ENCODE peak calls at places on chromosomes 7 and 10, in seven cellular contexts. B is IMR-90, C is left ventricle myocardium inferior, M is adrenal gland, Y is A549, Z is uterus, N is upper lobe of right lung. Q is an unnamed sample.

GRCh38 chr10:91296471-91296870 is 76.0 kb downstream of the PCGF5 start:
- DNase-seq in B (no peak), Z (no peak), M (no peak), Y (peak; percentile 25), C (no peak), N (no peak), Q (no peak)

GRCh38 chr10:33876547-33877400 is 542.3 kb upstream of the NRP1 start:
- DNase-seq in N (no peak), Y (peak; percentile 24), M (no peak), Z (no peak), B (no peak), C (no peak), Q (no peak)

GRCh38 chr7:117269417-117269816 is 53.4 kb downstream of the WNT2 start:
- DNase-seq in Y (peak; percentile 59), B (peak; percentile 98), M (no peak), C (no peak), Z (no peak), N (no peak), Q (no peak)

GRCh38 chr7:91814189-91814588 is 66.3 kb downstream of the MTERF1 start:
- DNase-seq in Y (no peak), Z (no peak), M (no peak), B (no peak), C (no peak), N (no peak), Q (no peak)

GRCh38 chr7:47636693-47637175 is 54.8 kb upstream of the TNS3 start:
- DNase-seq in Z (peak; percentile 26), Y (no peak), C (peak; percentile 33), N (no peak), M (no peak), B (no peak), Q (no peak)

GRCh38 chr7:84194484-84195260 is at the start of gene SEMA3A:
- DNase-seq in N (no peak), B (peak; percentile 94), Y (peak; percentile 38), M (peak; percentile 52), C (no peak), Z (no peak), Q (no peak)

GRCh38 chr7:51289608-51290370 is 26.8 kb downstream of the COBL start:
- DNase-seq in N (no peak), C (no peak), Y (no peak), B (no peak), M (no peak), Z (no peak), Q (no peak)

GRCh38 chr10:106175760-106176377 is 988.6 kb downstream of the SORCS1 start:
- DNase-seq in M (no peak), N (no peak), B (no peak), Y (no peak), C (no peak), Z (no peak), Q (no peak)

GRCh38 chr10:124298891-124299290 is 119.8 kb downstream of the OAT start:
- DNase-seq in Y (no peak), Z (no peak), B (no peak), N (peak; percentile 48), C (no peak), M (no peak), Q (no peak)

GRCh38 chr7:140260338-140260737 is 83.6 kb upstream of the KDM7A start:
- DNase-seq in N (no peak), M (no peak), B (no peak), Z (no peak), C (no peak), Y (no peak), Q (no peak)

GRCh38 chr10:71314028-71314693 is 4.9 kb upstream of the SLC29A3 start:
- DNase-seq in M (peak; percentile 53), N (no peak), B (peak; percentile 24), Y (peak; percentile 70), C (peak; percentile 50), Z (peak; percentile 74), Q (no peak)

GRCh38 chr7:102404005-102404861 is 8.1 kb downstream of the PRKRIP1 start:
- DNase-seq in N (no peak), B (peak; percentile 47), M (peak; percentile 66), C (no peak), Z (no peak), Y (peak; percentile 82), Q (no peak)

GRCh38 chr7:55569797-55570196 is 2.5 kb downstream of the VOPP1 start:
- DNase-seq in B (no peak), N (no peak), Y (no peak), C (no peak), Z (no peak), M (no peak), Q (no peak)

GRCh38 chr10:44947356-44948152 is 12.0 kb upstream of the RASSF4 start:
- DNase-seq in Y (no peak), M (no peak), N (no peak), Z (no peak), C (no peak), B (no peak), Q (no peak)

GRCh38 chr7:151793531-151793935 is 83.4 kb downstream of the PRKAG2 start:
- DNase-seq in C (peak; percentile 39), B (no peak), M (peak; percentile 27), Z (no peak), N (peak; percentile 90), Y (no peak), Q (no peak)

GRCh38 chr7:76386691-76387260 is 22.7 kb downstream of the SSC4D start:
- DNase-seq in N (no peak), B (peak; percentile 54), Z (no peak), Y (no peak), C (no peak), M (peak; percentile 73), Q (no peak)

GRCh38 chr10:108424656-108425055 is 1260.2 kb upstream of the SORCS1 start:
- DNase-seq in B (peak; percentile 54), Z (no peak), N (no peak), C (no peak), M (no peak), Y (no peak), Q (no peak)

DNA sequence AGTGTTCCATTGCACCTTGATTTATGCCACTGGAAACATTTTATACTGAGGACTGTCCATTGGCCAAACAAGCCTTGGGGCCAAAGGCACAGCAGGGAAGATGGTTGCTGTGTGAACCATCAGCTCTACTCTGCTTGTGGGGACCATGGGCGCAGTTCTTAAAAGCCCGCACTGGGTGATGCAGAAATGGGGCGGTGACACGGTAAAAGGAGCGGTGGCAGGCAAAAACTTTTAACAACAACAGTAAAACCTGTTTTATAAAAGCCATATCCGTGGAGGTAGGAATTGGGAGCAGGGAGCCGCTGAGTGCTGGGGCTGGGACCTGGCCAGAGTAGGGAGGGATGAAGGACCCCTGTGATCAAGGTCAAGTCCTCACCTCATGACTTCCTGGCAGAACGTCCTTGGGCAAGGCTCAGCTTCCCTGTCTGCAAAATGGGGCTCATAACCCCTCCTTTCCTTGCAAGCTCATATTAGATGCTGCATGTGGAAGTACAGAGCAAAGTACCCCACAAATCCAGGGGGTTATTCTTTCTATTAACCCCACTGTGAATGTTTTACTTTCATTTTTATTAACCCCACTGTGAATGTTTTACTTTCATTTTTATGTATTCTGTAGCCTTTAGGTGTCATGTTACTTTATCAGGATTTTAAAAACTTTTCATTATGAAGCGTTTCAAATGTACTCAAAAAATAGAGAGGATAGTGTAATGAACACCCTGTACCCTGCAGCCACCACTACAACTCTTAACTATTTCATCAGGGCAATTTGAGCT is 78.3 kb downstream of the GRK5 start:
- DNase-seq in Y (no peak), N (no peak), M (no peak), C (no peak), Z (no peak), B (no peak), Q (no peak)
- H3K4me1 ChIP-seq in Y (peaks cover 25% of the 10 kb centered on the region), N (peaks cover 91% of the 10 kb centered on the region), M (peaks cover 75% of the 10 kb centered on the region), C (peaks cover 100% of the 10 kb centered on the region), Z (no peaks in the 10 kb centered on the region), B (peaks cover 53% of the 10 kb centered on the region), Q (peaks cover 87% of the 10 kb centered on the region)

GRCh38 chr7:100582041-100582579 is 3.8 kb downstream of the LRCH4 start:
- DNase-seq in Y (no peak), B (no peak), M (peak; percentile 37), Z (no peak), N (peak; percentile 92), C (no peak), Q (no peak)
- H3K27ac ChIP-seq in Y (no peak overlapping the region), B (peak overlapping the region; percentile 7), M (no peak overlapping the region), Z (no peak overlapping the region), N (peak overlapping the region; percentile 99), C (peak overlapping the region; percentile 98), Q (no peak overlapping the region)

DNA sequence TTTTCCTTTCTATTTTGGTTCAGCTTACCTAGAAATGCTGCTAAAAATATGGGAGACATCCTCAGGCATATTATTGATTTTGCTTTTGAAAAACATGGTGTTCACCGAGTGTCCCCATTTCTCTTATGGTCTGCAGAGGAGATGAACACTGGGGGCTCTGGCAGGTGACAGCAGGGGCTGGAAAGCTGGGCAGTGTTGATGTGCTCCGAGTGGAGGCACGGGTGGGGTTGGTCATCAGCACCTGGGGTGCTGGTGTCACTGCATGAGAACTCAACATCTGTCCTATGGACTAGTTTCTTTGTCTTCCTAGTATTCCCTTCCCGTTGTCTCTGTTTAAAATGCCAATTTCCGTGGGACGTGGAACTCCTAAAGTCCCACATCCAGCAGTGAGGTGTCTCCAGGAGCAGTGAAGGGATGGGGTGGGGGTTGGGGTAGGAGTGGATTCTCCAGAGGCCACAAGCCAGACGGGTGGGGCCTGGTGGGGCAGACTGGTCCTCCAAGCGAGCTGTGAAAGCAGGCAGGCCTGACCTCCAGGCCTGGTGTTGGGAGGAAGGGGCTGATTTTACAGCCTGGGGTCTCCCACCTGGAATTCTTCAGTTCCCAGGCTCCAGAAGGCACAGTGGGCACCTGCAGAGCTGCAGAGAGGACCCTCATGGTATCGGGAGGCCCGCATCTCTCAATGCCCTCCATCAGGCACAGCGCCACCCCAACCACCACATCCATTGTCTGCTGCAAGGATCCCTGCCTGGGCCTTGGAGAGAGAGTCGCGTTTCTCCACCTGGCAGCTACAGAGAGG is 24.4 kb downstream of the ZNF775 start:
- DNase-seq in Z (no peak), M (peak; percentile 12), N (peak; percentile 57), Y (no peak), B (no peak), C (no peak), Q (no peak)
- H3K4me1 ChIP-seq in Z (peaks cover 8% of the 10 kb centered on the region), M (peaks cover 47% of the 10 kb centered on the region), N (peaks cover 21% of the 10 kb centered on the region), Y (peaks cover 50% of the 10 kb centered on the region), B (peaks cover 25% of the 10 kb centered on the region), C (peaks cover 44% of the 10 kb centered on the region), Q (peaks cover 25% of the 10 kb centered on the region)

GRCh38 chr7:30147223-30147622 is 12.4 kb downstream of the MTURN start:
- DNase-seq in N (no peak), M (no peak), C (no peak), B (no peak), Y (no peak), Z (no peak), Q (no peak)

GRCh38 chr7:30149640-30150272 is 15.0 kb downstream of the MTURN start:
- DNase-seq in N (no peak), M (no peak), B (no peak), Z (no peak), C (no peak), Y (no peak), Q (no peak)

GRCh38 chr7:30148951-30149459 is 14.2 kb downstream of the MTURN start:
- DNase-seq in C (no peak), N (peak; percentile 81), B (no peak), Y (no peak), Z (no peak), M (no peak), Q (no peak)

GRCh38 chr7:30147785-30148184 is 13.0 kb downstream of the MTURN start:
- DNase-seq in Y (no peak), Z (no peak), N (no peak), C (no peak), M (no peak), B (no peak), Q (no peak)

DNA sequence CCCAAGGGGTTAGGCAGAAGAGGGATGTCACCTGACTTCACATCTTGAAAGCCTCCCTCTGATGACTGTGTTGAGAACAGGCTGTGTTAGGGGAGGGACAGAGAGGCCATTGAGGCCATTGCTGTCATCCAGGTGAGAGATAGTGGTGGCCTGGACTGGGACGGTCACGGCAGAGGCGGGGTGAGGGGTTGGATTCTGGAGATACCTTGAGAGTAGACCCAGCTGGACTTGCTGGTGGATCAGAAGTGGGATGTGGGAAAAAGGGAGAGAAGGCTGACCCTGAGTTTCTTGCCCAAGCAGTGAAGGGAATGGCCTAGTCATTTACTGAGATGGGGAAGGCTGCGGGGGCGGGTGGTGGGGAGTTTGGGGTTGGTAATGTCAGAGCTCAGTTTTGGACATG is 13.6 kb downstream of the MTURN start:
- DNase-seq in N (no peak), B (no peak), Y (no peak), M (no peak), C (no peak), Z (no peak), Q (no peak)
- H3K27ac ChIP-seq in N (no peak overlapping the region), B (no peak overlapping the region), Y (no peak overlapping the region), M (no peak overlapping the region), C (no peak overlapping the region), Z (no peak overlapping the region), Q (no peak overlapping the region)